ENCODE peak calls at places on chromosome 22, in five cellular contexts. F is HepG2, P is HEK293T, M is H1, E is GM12878. L is an unnamed sample.
A peak's percentile ranks its signal among the peaks of the same experiment; 100 is the strongest.

GRCh38 chr22:34798605-34799004 is 267.4 kb upstream of the ISX start:
- DNase-seq in F (no peak), P (no peak), M (no peak), E (no peak), L (no peak)

GRCh38 chr22:39429916-39430575 is 26.8 kb upstream of the MGAT3 start:
- DNase-seq in F (no peak), P (no peak), M (no peak), E (no peak), L (no peak)

GRCh38 chr22:49022816-49023160 is 804.9 kb downstream of the BRD1 start:
- DNase-seq in F (no peak), P (no peak), M (no peak), E (no peak), L (no peak)

GRCh38 chr22:38614331-38615122 is 41.7 kb downstream of the FAM227A start:
- DNase-seq in F (peak; percentile 32), P (no peak), M (no peak), E (no peak), L (no peak)

GRCh38 chr22:47000888-47001287 is 238.4 kb downstream of the TBC1D22A start:
- DNase-seq in F (no peak), P (no peak), M (no peak), E (peak; percentile 33), L (no peak)

GRCh38 chr22:47944941-47945340 is 1182.5 kb downstream of the TBC1D22A start:
- DNase-seq in F (no peak), P (no peak), M (no peak), E (no peak), L (no peak)

GRCh38 chr22:30305519-30305905 is 16.2 kb upstream of the CASTOR1 start:
- DNase-seq in F (no peak), P (no peak), M (no peak), E (peak; percentile 59), L (no peak)

GRCh38 chr22:48138427-48138826 is 1376.0 kb downstream of the TBC1D22A start:
- DNase-seq in F (no peak), P (no peak), M (no peak), E (no peak), L (no peak)

GRCh38 chr22:30861688-30862552 is 106.7 kb downstream of the MORC2 start:
- DNase-seq in F (no peak), P (peak; percentile 6), M (peak; percentile 35), E (no peak), L (no peak)

GRCh38 chr22:27377901-27378300 is 423.7 kb downstream of the MN1 start:
- DNase-seq in F (no peak), P (no peak), M (no peak), E (no peak), L (no peak)

GRCh38 chr22:39545310-39546063 is 12.9 kb upstream of the RPS19BP1 start:
- DNase-seq in F (no peak), P (peak; percentile 79), M (peak; percentile 92), E (no peak), L (peak; percentile 63)

GRCh38 chr22:39724857-39725256 is 154.3 kb downstream of the CACNA1I start:
- DNase-seq in F (no peak), P (no peak), M (no peak), E (no peak), L (no peak)

GRCh38 chr22:41290262-41291221 is 4.6 kb upstream of the RANGAP1 start:
- DNase-seq in F (peak; percentile 64), P (no peak), M (peak; percentile 58), E (no peak), L (no peak)

GRCh38 chr22:34986461-34986977 is 79.4 kb upstream of the ISX start:
- DNase-seq in F (no peak), P (no peak), M (no peak), E (no peak), L (no peak)

GRCh38 chr22:47188337-47189055 is 426.0 kb downstream of the TBC1D22A start:
- DNase-seq in F (no peak), P (no peak), M (no peak), E (no peak), L (no peak)

GRCh38 chr22:50545522-50546325 is at the start of gene KLHDC7B:
- DNase-seq in F (no peak), P (no peak), M (no peak), E (no peak), L (no peak)

GRCh38 chr22:49331223-49331815 is 496.4 kb downstream of the BRD1 start:
- DNase-seq in F (no peak), P (no peak), M (peak; percentile 22), E (no peak), L (no peak)

GRCh38 chr22:41310336-41310735 is 9.0 kb downstream of the ZC3H7B start:
- DNase-seq in F (no peak), P (no peak), M (no peak), E (no peak), L (no peak)

GRCh38 chr22:47053013-47053864 is 290.8 kb downstream of the TBC1D22A start:
- DNase-seq in F (no peak), P (no peak), M (no peak), E (no peak), L (no peak)

GRCh38 chr22:39818050-39818449 is 75.5 kb downstream of the ENTHD1 start:
- DNase-seq in F (no peak), P (no peak), M (no peak), E (no peak), L (no peak)

GRCh38 chr22:24499706-24500105 is 4.6 kb downstream of the UPB1 start:
- DNase-seq in F (no peak), P (no peak), M (no peak), E (no peak), L (no peak)

GRCh38 chr22:48748113-48748859 is 1079.4 kb downstream of the BRD1 start:
- DNase-seq in F (no peak), P (no peak), M (peak; percentile 35), E (no peak), L (no peak)

GRCh38 chr22:38754247-38755154 is 1.3 kb downstream of the SUN2 start:
- DNase-seq in F (peak; percentile 67), P (no peak), M (peak; percentile 60), E (no peak), L (no peak)

GRCh38 chr22:39905686-39906085 is 4.8 kb downstream of the GRAP2 start:
- DNase-seq in F (no peak), P (no peak), M (no peak), E (no peak), L (no peak)

GRCh38 chr22:48919851-48920589 is 907.7 kb downstream of the BRD1 start:
- DNase-seq in F (no peak), P (no peak), M (peak; percentile 34), E (no peak), L (no peak)

GRCh38 chr22:25849514-25849913 is 107.5 kb downstream of the MYO18B start:
- DNase-seq in F (no peak), P (no peak), M (no peak), E (no peak), L (no peak)

GRCh38 chr22:23094260-23094659 is 23.9 kb downstream of the GNAZ start:
- DNase-seq in F (no peak), P (no peak), M (no peak), E (no peak), L (no peak)

GRCh38 chr22:30943368-30943767 is 25.2 kb downstream of the MORC2 start:
- DNase-seq in F (no peak), P (no peak), M (no peak), E (no peak), L (no peak)

GRCh38 chr22:38830026-38830844 is 13.6 kb downstream of the NPTXR start:
- DNase-seq in F (no peak), P (no peak), M (no peak), E (no peak), L (no peak)

GRCh38 chr22:35327690-35328471 is 28.2 kb downstream of the TOM1 start:
- DNase-seq in F (no peak), P (no peak), M (no peak), E (no peak), L (no peak)

GRCh38 chr22:47486569-47487312 is 724.3 kb downstream of the TBC1D22A start:
- DNase-seq in F (no peak), P (no peak), M (no peak), E (no peak), L (no peak)

GRCh38 chr22:29799217-29799680 is 32.1 kb downstream of the UQCR10 start:
- DNase-seq in F (peak; percentile 90), P (no peak), M (no peak), E (no peak), L (no peak)

DNA sequence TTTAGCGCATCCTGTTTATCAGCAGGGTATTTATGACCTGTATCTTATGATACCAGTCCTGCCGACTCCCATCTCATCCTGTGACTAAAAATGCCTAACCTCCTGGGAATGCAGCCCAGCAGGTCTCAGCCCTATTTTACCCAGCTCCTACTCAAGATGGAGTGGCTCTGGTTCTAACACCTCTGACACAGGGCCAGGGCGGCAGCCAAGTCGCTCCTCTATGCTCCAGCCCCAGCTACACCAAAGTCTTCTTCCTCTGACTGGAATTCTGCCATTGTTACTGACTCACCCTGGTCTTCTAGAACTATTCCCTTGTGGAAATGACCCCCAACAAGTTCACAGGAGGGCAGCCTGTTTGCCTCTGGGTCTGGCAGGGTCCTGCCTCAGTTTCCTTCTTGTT is 7.9 kb upstream of the C1QTNF6 start:
- DNase-seq in F (no peak), P (no peak), M (no peak), E (no peak), L (no peak)
- TF ChIP-seq SUZ12 in F (no peak), P (no peak), M (no peak), E (no peak), L (no peak)

GRCh38 chr22:45226681-45227186 is 14.0 kb downstream of the KIAA0930 start:
- DNase-seq in F (no peak), P (no peak), M (no peak), E (no peak), L (no peak)
- TF ChIP-seq SUZ12 in F (no peak), P (no peak), M (no peak), E (no peak), L (no peak)

DNA sequence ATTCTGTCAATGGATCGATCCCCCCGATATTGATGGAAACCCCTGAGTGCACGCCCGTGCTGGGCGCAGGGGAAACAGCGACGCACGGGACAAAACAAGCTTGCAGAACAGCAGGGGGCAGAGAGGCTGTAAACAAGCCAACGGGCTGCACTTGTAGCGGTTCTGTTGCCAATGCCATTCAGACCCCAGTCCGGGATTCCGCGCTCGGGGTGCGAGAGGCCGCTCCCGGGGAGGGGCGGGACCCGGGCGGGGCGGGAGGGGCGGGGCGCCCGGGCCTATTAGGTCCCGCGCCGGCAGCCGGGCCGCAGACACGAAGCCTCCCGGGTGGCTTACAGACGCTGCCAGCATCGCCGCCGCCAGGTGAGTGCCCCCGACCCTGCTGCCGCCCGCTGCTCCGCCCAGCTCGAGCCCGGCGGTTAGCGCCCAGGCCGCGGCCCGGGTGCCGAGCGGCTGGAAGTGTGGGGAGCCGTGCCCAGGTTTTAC is at the start of gene BIK:
- DNase-seq in F (peak; percentile 51), P (peak; percentile 67), M (no peak), E (no peak), L (peak; percentile 50)
- TF ChIP-seq SUZ12 in F (no peak), P (no peak), M (no peak), E (no peak), L (no peak)

GRCh38 chr22:28411125-28411524 is 268.5 kb downstream of the TTC28 start:
- DNase-seq in F (no peak), P (no peak), M (no peak), E (no peak), L (no peak)

GRCh38 chr22:28413612-28414011 is 266.0 kb downstream of the TTC28 start:
- DNase-seq in F (no peak), P (no peak), M (no peak), E (no peak), L (no peak)

GRCh38 chr22:28408702-28409101 is 270.9 kb downstream of the TTC28 start:
- DNase-seq in F (no peak), P (no peak), M (no peak), E (no peak), L (no peak)

GRCh38 chr22:28407645-28408044 is 272.0 kb downstream of the TTC28 start:
- DNase-seq in F (no peak), P (no peak), M (no peak), E (no peak), L (no peak)

GRCh38 chr22:28410050-28410816 is 269.4 kb downstream of the TTC28 start:
- DNase-seq in F (no peak), P (no peak), M (no peak), E (no peak), L (no peak)
- TF ChIP-seq SUZ12 in F (no peak), P (no peak), M (no peak), E (no peak), L (no peak)

L was measured in NT2/D1.